ENCODE peak calls at places on chromosomes 13 and 19, in five cellular contexts. O is SK-N-SH, U is transverse colon, E is sigmoid colon, H is HepG2. M is an unnamed sample.

GRCh38 chr13:95260031-95260525 is 41.2 kb downstream of the ABCC4 start:
- DNase-seq in E (no peak), H (no peak), O (no peak), U (no peak), M (no peak)

GRCh38 chr19:7655581-7655980 is 13.3 kb upstream of the RETN start:
- DNase-seq in U (no peak), H (no peak), E (no peak), O (no peak), M (no peak)

GRCh38 chr19:18496980-18497256 is 25.0 kb downstream of the ELL start:
- DNase-seq in U (no peak), E (no peak), O (no peak), H (no peak), M (no peak)

GRCh38 chr19:2976609-2977000 is 759 bp upstream of the TLE6 start:
- DNase-seq in O (peak; percentile 55), H (no peak), U (no peak), E (no peak), M (no peak)

GRCh38 chr19:56504581-56504980 is 3.1 kb upstream of the ZNF471 start:
- DNase-seq in E (no peak), H (no peak), U (no peak), O (no peak), M (no peak)

GRCh38 chr13:94031609-94032008 is 447.9 kb downstream of the DCT start:
- DNase-seq in H (no peak), E (no peak), O (no peak), U (no peak), M (no peak)

GRCh38 chr13:86792153-86792651 is 879.0 kb upstream of the SLITRK5 start:
- DNase-seq in H (no peak), O (peak; percentile 5), E (no peak), U (no peak), M (no peak)

GRCh38 chr19:6969490-6969889 is 51.7 kb downstream of the MBD3L2B start:
- DNase-seq in E (no peak), O (no peak), U (no peak), H (no peak), M (no peak)

GRCh38 chr19:3480383-3481091 is at the start of gene SMIM24:
- DNase-seq in H (peak; percentile 73), E (no peak), U (peak; percentile 73), O (no peak), M (no peak)

GRCh38 chr19:3146677-3147100 is 10.9 kb downstream of the GNA15 start:
- DNase-seq in E (no peak), O (peak; percentile 79), H (peak; percentile 21), U (peak; percentile 30), M (no peak)

GRCh38 chr19:46602392-46603194 is 1.5 kb downstream of the CALM3 start:
- DNase-seq in U (no peak), O (peak; percentile 67), E (peak; percentile 62), H (no peak), M (no peak)

GRCh38 chr19:8884416-8884815 is 52.2 kb downstream of the MBD3L1 start:
- DNase-seq in O (no peak), H (no peak), U (no peak), E (no peak), M (no peak)

GRCh38 chr19:8887364-8887763 is 55.2 kb downstream of the MBD3L1 start:
- DNase-seq in U (no peak), E (no peak), O (no peak), H (no peak), M (no peak)

GRCh38 chr19:8893419-8893818 is 61.2 kb downstream of the MBD3L1 start:
- DNase-seq in O (no peak), E (no peak), U (no peak), H (no peak), M (no peak)

GRCh38 chr19:8890260-8890659 is 58.1 kb downstream of the MBD3L1 start:
- DNase-seq in U (no peak), O (no peak), H (no peak), E (no peak), M (no peak)
- H3K9me3 ChIP-seq in U (no peaks in the 10 kb centered on the region), O (no peaks in the 10 kb centered on the region), H (peaks cover 98% of the 10 kb centered on the region), E (no peaks in the 10 kb centered on the region), M (no peaks in the 10 kb centered on the region)

DNA sequence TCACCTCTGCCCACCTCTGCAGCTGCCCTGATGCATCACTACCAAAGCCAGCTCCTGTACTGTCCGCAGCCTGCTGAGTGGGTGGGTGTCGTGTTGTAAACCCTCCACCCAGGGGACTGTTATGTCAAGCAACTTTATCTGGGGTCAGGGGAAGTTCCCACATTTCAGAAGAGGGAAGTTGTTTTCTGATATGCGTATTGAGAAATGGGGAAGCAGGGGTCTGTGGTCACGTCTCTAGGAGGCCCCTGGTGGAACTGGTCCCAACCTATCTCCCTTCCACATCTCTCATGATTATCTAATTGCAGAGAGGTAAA is 31.2 kb downstream of the CLEC17A start:
- DNase-seq in O (no peak), U (no peak), E (no peak), H (no peak), M (no peak)
- TF ChIP-seq POLR2AphosphoS5 in O (no peak), U (no peak), E (no peak), H (no peak), M (no peak)

GRCh38 chr19:22733691-22734090 is 50.3 kb downstream of the ZNF99 start:
- DNase-seq in E (no peak), U (no peak), O (no peak), H (no peak), M (no peak)

DNA sequence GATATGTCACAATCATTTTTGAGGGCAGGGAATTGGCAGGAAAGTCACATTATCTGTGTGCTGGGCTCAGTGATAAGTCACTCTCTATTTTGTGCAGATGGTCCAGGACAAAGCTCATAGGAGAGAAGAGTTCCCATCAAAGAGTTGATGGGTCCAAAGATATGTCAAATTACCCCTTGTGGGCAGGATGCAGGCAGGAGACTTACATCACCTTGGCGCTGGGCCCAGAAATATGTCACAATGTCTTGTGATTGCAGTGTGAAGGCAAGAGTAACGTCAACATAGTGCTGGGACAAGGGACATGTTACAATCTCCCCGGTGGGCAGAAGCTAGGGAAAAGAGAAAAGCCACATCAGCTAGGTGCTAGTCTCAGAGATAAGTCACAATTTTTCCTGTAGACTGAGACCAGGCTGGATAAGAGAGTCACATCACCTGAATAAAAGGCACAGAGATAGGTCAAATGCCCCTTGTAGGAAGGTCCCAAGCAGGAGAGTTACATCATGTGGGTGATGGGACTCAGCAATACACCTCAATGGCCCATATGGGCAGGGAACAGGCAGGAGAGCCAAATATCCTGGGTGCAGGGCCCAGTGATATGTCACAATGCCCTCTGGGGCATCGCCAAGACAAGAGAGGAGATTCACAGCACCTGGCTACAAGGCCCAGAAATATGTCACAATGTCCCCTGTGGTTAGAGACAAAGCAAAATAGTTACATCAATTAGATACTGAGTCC is 47.9 kb downstream of the ZNF99 start:
- DNase-seq in O (no peak), U (no peak), E (no peak), H (no peak), M (no peak)
- H3K9me3 ChIP-seq in O (no peaks in the 10 kb centered on the region), U (peaks cover 5% of the 10 kb centered on the region), E (peaks cover 42% of the 10 kb centered on the region), H (peaks cover 98% of the 10 kb centered on the region), M (no peaks in the 10 kb centered on the region)

GRCh38 chr19:11240008-11240444 is 607 bp downstream of the ANGPTL8 start:
- DNase-seq in H (peak; percentile 54), E (no peak), U (no peak), O (no peak), M (no peak)

GRCh38 chr19:11244846-11245589 is 5.6 kb downstream of the ANGPTL8 start:
- DNase-seq in O (no peak), E (no peak), U (no peak), H (no peak), M (no peak)

GRCh38 chr19:11243798-11244169 is 4.4 kb downstream of the ANGPTL8 start:
- DNase-seq in U (no peak), H (no peak), O (no peak), E (no peak), M (no peak)

GRCh38 chr19:11239377-11240000 is at the start of gene ANGPTL8:
- DNase-seq in E (no peak), H (peak; percentile 87), O (no peak), U (no peak), M (no peak)

GRCh38 chr19:11242864-11243797 is 3.7 kb downstream of the ANGPTL8 start:
- DNase-seq in H (peak; percentile 61), E (peak; percentile 97), U (peak; percentile 92), O (peak; percentile 100), M (peak; percentile 79)
- TF ChIP-seq POLR2AphosphoS5 in H (peak; percentile 62), E (no peak), U (no peak), O (no peak), M (peak; percentile 25)

DNA sequence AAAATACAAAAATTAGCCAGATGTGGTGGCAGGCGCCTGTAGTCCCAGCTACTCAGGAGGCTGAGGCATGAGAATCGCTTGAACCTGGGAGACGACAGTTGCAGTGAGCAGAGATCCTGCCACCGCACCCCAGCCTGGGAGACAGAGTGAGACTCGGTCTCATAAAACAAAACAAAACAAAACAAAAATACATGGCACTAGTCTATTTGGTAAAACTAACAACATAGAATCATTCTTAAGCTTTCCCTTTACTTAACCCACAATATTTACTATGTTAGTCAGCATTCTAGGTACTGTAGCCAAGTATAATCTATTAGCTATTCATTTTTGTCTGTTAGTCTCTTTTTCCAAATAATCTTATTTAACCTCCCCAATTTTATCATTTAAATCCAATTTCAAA is 1482.8 kb downstream of the SLITRK5 start:
- DNase-seq in O (no peak), H (no peak), U (no peak), E (no peak), M (no peak)
- H3K9me3 ChIP-seq in O (peaks cover 6% of the 10 kb centered on the region), H (peaks cover 9% of the 10 kb centered on the region), U (no peaks in the 10 kb centered on the region), E (no peaks in the 10 kb centered on the region), M (no peaks in the 10 kb centered on the region)

GRCh38 chr19:43463381-43464088 is 1.9 kb downstream of the LYPD3 start:
- DNase-seq in H (peak; percentile 85), O (peak; percentile 98), U (peak; percentile 99), E (peak; percentile 98), M (peak; percentile 99)
- TF ChIP-seq POLR2AphosphoS5 in H (peak; percentile 42), O (no peak), U (peak; percentile 22), E (peak; percentile 44), M (peak; percentile 64)

GRCh38 chr19:24000656-24001055 is 86.0 kb downstream of the ZNF726 start:
- DNase-seq in H (no peak), U (no peak), E (no peak), O (no peak), M (no peak)

GRCh38 chr19:23998568-23998967 is 83.9 kb downstream of the ZNF726 start:
- DNase-seq in E (no peak), U (no peak), H (no peak), O (no peak), M (no peak)

GRCh38 chr19:23999821-24000610 is 85.3 kb downstream of the ZNF726 start:
- DNase-seq in U (no peak), O (no peak), E (no peak), H (no peak), M (no peak)

GRCh38 chr19:23992348-23992747 is 77.7 kb downstream of the ZNF726 start:
- DNase-seq in O (no peak), U (no peak), H (no peak), E (no peak), M (no peak)

GRCh38 chr19:23996549-23996948 is 81.9 kb downstream of the ZNF726 start:
- DNase-seq in U (no peak), O (peak; percentile 57), H (peak; percentile 3), E (no peak), M (no peak)
- H3K9me3 ChIP-seq in U (no peaks in the 10 kb centered on the region), O (no peaks in the 10 kb centered on the region), H (peaks cover 86% of the 10 kb centered on the region), E (peaks cover 7% of the 10 kb centered on the region), M (no peaks in the 10 kb centered on the region)

M was measured in prostate gland.